ENCODE peak calls at places on chromosomes 2 and 18, in four cellular contexts. I, P, G and S are unnamed samples.

GRCh38 chr2:182164686-182165085 is 179.0 kb downstream of the PPP1R1C start:
- DNase-seq in I (no peak), P (no peak), G (no peak), S (no peak)

GRCh38 chr2:40348038-40348437 is 103.9 kb downstream of the SLC8A1 start:
- DNase-seq in P (no peak), I (no peak), G (no peak), S (no peak)

GRCh38 chr18:54260376-54261072 is 8.8 kb upstream of the POLI start:
- DNase-seq in P (no peak), G (no peak), I (no peak), S (peak; percentile 17)

GRCh38 chr2:127695491-127696472 is 5.5 kb upstream of the SFT2D3 start:
- DNase-seq in G (peak; percentile 34), P (no peak), I (peak; percentile 67), S (peak; percentile 81)

GRCh38 chr2:45993476-45993991 is 303.7 kb upstream of the EPAS1 start:
- DNase-seq in I (peak; percentile 64), G (peak; percentile 20), P (peak; percentile 43), S (peak; percentile 77)

GRCh38 chr2:24836206-24836605 is 43.0 kb downstream of the CENPO start:
- DNase-seq in P (no peak), G (no peak), I (no peak), S (no peak)

GRCh38 chr2:202104286-202104870 is 31.3 kb downstream of the KIAA2012 start:
- DNase-seq in P (peak; percentile 29), G (peak; percentile 44), I (no peak), S (peak; percentile 55)

GRCh38 chr18:53458944-53459580 is 765.4 kb downstream of the MBD2 start:
- DNase-seq in P (no peak), G (no peak), I (peak; percentile 14), S (no peak)

GRCh38 chr2:33694904-33695303 is 95.8 kb upstream of the FAM98A start:
- DNase-seq in I (no peak), G (no peak), P (no peak), S (no peak)

GRCh38 chr2:202043473-202043872 is 9.8 kb downstream of the FZD7 start:
- DNase-seq in I (no peak), G (no peak), P (no peak), S (peak; percentile 9)

GRCh38 chr18:62538881-62539280 is 16.1 kb downstream of the ZCCHC2 start:
- DNase-seq in I (no peak), P (no peak), G (no peak), S (no peak)

GRCh38 chr2:233265899-233266431 is 14.5 kb downstream of the ATG16L1 start:
- DNase-seq in P (no peak), G (no peak), I (no peak), S (no peak)

GRCh38 chr2:206271066-206271465 is 3.4 kb upstream of the ZDBF2 start:
- DNase-seq in I (no peak), G (no peak), P (no peak), S (no peak)

GRCh38 chr2:157055660-157056199 is 201.8 kb upstream of the GALNT5 start:
- DNase-seq in G (no peak), P (no peak), I (no peak), S (peak; percentile 42)

GRCh38 chr18:1585881-1586488 is 681.3 kb downstream of the ADCYAP1 start:
- DNase-seq in G (no peak), P (no peak), I (peak; percentile 26), S (peak; percentile 25)

GRCh38 chr2:226798422-226799210 is 1.0 kb downstream of the IRS1 start:
- DNase-seq in P (no peak), G (peak; percentile 31), I (peak; percentile 88), S (peak; percentile 37)

GRCh38 chr18:24656571-24656971 is 196.1 kb downstream of the HRH4 start:
- DNase-seq in G (no peak), P (no peak), I (no peak), S (peak; percentile 91)

GRCh38 chr18:50506362-50506761 is 53.5 kb upstream of the MAPK4 start:
- DNase-seq in G (no peak), P (no peak), I (no peak), S (no peak)

GRCh38 chr18:6561029-6561861 is 146.5 kb upstream of the L3MBTL4 start:
- DNase-seq in I (peak; percentile 57), P (no peak), G (no peak), S (peak; percentile 5)

GRCh38 chr2:205180730-205181129 is 501.6 kb upstream of the NRP2 start:
- DNase-seq in I (no peak), G (no peak), P (no peak), S (no peak)

GRCh38 chr2:33373986-33374385 is 102.5 kb upstream of the RASGRP3 start:
- DNase-seq in G (no peak), P (no peak), I (no peak), S (no peak)

GRCh38 chr2:74328074-74328473 is 15.1 kb downstream of the SLC4A5 start:
- DNase-seq in G (no peak), I (no peak), P (no peak), S (no peak)

GRCh38 chr2:86138736-86139625 is 32.9 kb downstream of the PTCD3 start:
- DNase-seq in G (no peak), I (no peak), P (no peak), S (no peak)

GRCh38 chr2:70919672-70920366 is 15.9 kb upstream of the ATP6V1B1 start:
- DNase-seq in I (peak; percentile 92), P (peak; percentile 85), G (peak; percentile 59), S (peak; percentile 71)

GRCh38 chr2:239693330-239693729 is 292.5 kb upstream of the HDAC4 start:
- DNase-seq in I (no peak), G (no peak), P (no peak), S (no peak)

GRCh38 chr18:47251289-47252120 is at the start of gene SKOR2:
- DNase-seq in P (no peak), I (peak; percentile 72), G (no peak), S (peak; percentile 10)

GRCh38 chr2:37586663-37587409 is 84.6 kb downstream of the CDC42EP3 start:
- DNase-seq in P (no peak), I (no peak), G (no peak), S (peak; percentile 41)

GRCh38 chr2:186349508-186349907 is 136.6 kb upstream of the ZC3H15 start:
- DNase-seq in P (no peak), I (no peak), G (no peak), S (peak; percentile 56)

GRCh38 chr2:204321027-204321800 is 224.1 kb upstream of the PARD3B start:
- DNase-seq in G (no peak), I (no peak), P (no peak), S (no peak)

GRCh38 chr2:241228860-241229516 is 40.5 kb downstream of the ANO7 start:
- DNase-seq in P (no peak), G (no peak), I (no peak), S (no peak)

GRCh38 chr2:230692760-230693159 is 19.9 kb upstream of the CAB39 start:
- DNase-seq in G (no peak), I (no peak), P (no peak), S (peak; percentile 40)

GRCh38 chr2:134227666-134228065 is 26.2 kb upstream of the MGAT5 start:
- DNase-seq in P (no peak), I (no peak), G (no peak), S (no peak)

GRCh38 chr2:28129955-28130695 is 239.6 kb downstream of the BABAM2 start:
- DNase-seq in G (no peak), P (no peak), I (no peak), S (peak; percentile 52)